ENCODE peak calls at places on chromosomes 4 and X, in ten cellular contexts. H is gastroesophageal sphincter; W is sciatic nerve; R is activated CD8-positive, alpha-beta T cell treated with anti-CD3 and anti-CD28 coated beads for 36 hours; Y is A549; N is RWPE2; L is right lobe of liver; I is activated CD8-positive, alpha-beta memory T cell treated with anti-CD3 and anti-CD28 coated beads, Interleukin-2, amount 10 ng/mL, durations not matched to agents 7 days and 5 days; P is upper lobe of left lung; C is activated T-helper 17 cell treated with anti-CD3 and anti-CD28 coated beads, Interleukin-2, amount 50 U/mL, for 72 hours. E is an unnamed sample.

GRCh38 chr4:122584517-122584916 is 36.3 kb downstream of the IL21 start:
- ATAC-seq in H (no peak), W (peak), R (peak), Y (no peak), N (peak), L (no peak), I (peak), P (no peak), C (peak), E (peak)

GRCh38 chr4:186144596-186145569 is 40.4 kb downstream of the FAM149A start:
- ATAC-seq in H (peak), W (peak), R (peak), Y (peak), N (peak), L (peak), I (peak), P (peak), C (peak), E (peak)

GRCh38 chrX:38664285-38664684 is 102.9 kb downstream of the TSPAN7 start:
- ATAC-seq in H (peak), W (peak), R (no peak), Y (peak), N (no peak), L (peak), I (no peak), P (no peak), C (no peak), E (no peak)

GRCh38 chr4:38442073-38442788 is 221.8 kb upstream of the KLF3 start:
- ATAC-seq in H (no peak), W (no peak), R (no peak), Y (no peak), N (no peak), L (no peak), I (no peak), P (no peak), C (no peak), E (no peak)

GRCh38 chrX:38887222-38887621 is 86.0 kb downstream of the MID1IP1 start:
- ATAC-seq in H (no peak), W (no peak), R (no peak), Y (no peak), N (no peak), L (no peak), I (no peak), P (no peak), C (no peak), E (no peak)

GRCh38 chr4:118755438-118756226 is 70.4 kb downstream of the METTL14 start:
- ATAC-seq in H (no peak), W (no peak), R (no peak), Y (no peak), N (no peak), L (no peak), I (no peak), P (no peak), C (no peak), E (no peak)

GRCh38 chrX:2928583-2929434 is at the start of gene ARSD:
- ATAC-seq in H (peak), W (peak), R (peak), Y (peak), N (peak), L (peak), I (peak), P (peak), C (peak), E (peak)

GRCh38 chr4:92172203-92172602 is 131.6 kb upstream of the GRID2 start:
- ATAC-seq in H (no peak), W (no peak), R (no peak), Y (no peak), N (peak), L (no peak), I (no peak), P (no peak), C (no peak), E (no peak)

E was measured in esophagus mucosa.